ENCODE peak calls at places on chromosomes 5 and 9, in six cellular contexts. R is activated CD8-positive, alpha-beta memory T cell treated with anti-CD3 and anti-CD28 coated beads for 48 hours; O is psoas muscle; G is activated T-helper 9 cell treated with anti-CD3 and anti-CD28 coated beads, Interleukin-2, amount 50 U/mL, for 16 hours; A is activated effector memory CD4-positive, alpha-beta T cell treated with Interleukin-2 at 50 U/mL for 16 hours; C is heart left ventricle. V is an unnamed sample.

GRCh38 chr9:114524401-114524800 is 19.1 kb upstream of the WHRN start:
- DNase-seq in A (no peak), G (no peak), O (no peak), C (no peak), R (no peak), V (no peak)

GRCh38 chr5:136619556-136619955 is 254.2 kb upstream of the TRPC7 start:
- DNase-seq in A (no peak), O (no peak), C (no peak), G (no peak), R (no peak), V (no peak)

GRCh38 chr9:136508729-136509500 is 26.1 kb upstream of the SEC16A start:
- DNase-seq in A (no peak), O (no peak), G (no peak), C (no peak), R (no peak), V (no peak)

GRCh38 chr9:2704504-2704903 is 12.8 kb upstream of the KCNV2 start:
- DNase-seq in A (no peak), C (no peak), O (no peak), G (no peak), R (no peak), V (no peak)

GRCh38 chr5:84274585-84275468 is 109.9 kb downstream of the EDIL3 start:
- DNase-seq in G (no peak), R (no peak), C (no peak), A (no peak), O (no peak), V (no peak)

GRCh38 chr9:93297659-93298497 is 113.9 kb downstream of the WNK2 start:
- DNase-seq in G (no peak), R (no peak), A (no peak), O (peak), C (no peak), V (no peak)

GRCh38 chr5:31733365-31733764 is 94.4 kb downstream of the PDZD2 start:
- DNase-seq in A (no peak), O (no peak), R (no peak), C (peak), G (no peak), V (no peak)

GRCh38 chr5:28602429-28602828 is 1564.0 kb upstream of the CDH9 start:
- DNase-seq in O (no peak), A (no peak), G (no peak), R (no peak), C (no peak), V (no peak)

GRCh38 chr5:169280286-169280685 is 20.7 kb downstream of the SLIT3 start:
- DNase-seq in O (no peak), C (no peak), A (no peak), G (no peak), R (no peak), V (no peak)

GRCh38 chr9:134709512-134710270 is 68.1 kb downstream of the COL5A1 start:
- DNase-seq in G (no peak), A (no peak), R (no peak), O (peak), C (peak), V (no peak)

GRCh38 chr9:21831841-21832509 is 29.5 kb downstream of the MTAP start:
- DNase-seq in G (peak), R (no peak), A (no peak), C (no peak), O (no peak), V (peak)

GRCh38 chr5:140182803-140183367 is 7.9 kb downstream of the CYSTM1 start:
- DNase-seq in O (peak), C (peak), R (no peak), A (no peak), G (no peak), V (no peak)

GRCh38 chr5:149279651-149280050 is 8.0 kb downstream of the AFAP1L1 start:
- DNase-seq in A (no peak), C (no peak), R (no peak), O (no peak), G (no peak), V (no peak)

GRCh38 chr9:133142657-133143592 is 20.8 kb downstream of the GBGT1 start:
- DNase-seq in O (no peak), C (no peak), A (peak), R (no peak), G (no peak), V (no peak)

GRCh38 chr9:87778996-87779395 is 53.1 kb downstream of the CTSL start:
- DNase-seq in C (no peak), A (no peak), R (no peak), O (no peak), G (no peak), V (no peak)